ENCODE peak calls at places on chromosomes 1 and 21, in ten cellular contexts. One of them, this sample, is unnamed.

GRCh38 chr21:25772680-25773079 is 37.9 kb downstream of the GABPA start:
- DNase-seq in stimulated activated CD4-positive, alpha-beta T cell treated with anti-CD3 and anti-CD28 coated beads, Interleukin-15, amount 100 ng/mL, for 48 hours: no peak
- DNase-seq in KBM-7: peak; percentile 48
- DNase-seq in progenitor cell of endocrine pancreas: no peak
- DNase-seq in mesothelial cell of epicardium: no peak
- DNase-seq in adrenal gland: no peak
- DNase-seq in left colon: no peak
- DNase-seq in stomach: no peak
- DNase-seq in AG10803: no peak
- DNase-seq in astrocyte of the hippocampus: no peak
- DNase-seq in this sample: peak; percentile 12

GRCh38 chr1:39976732-39977131 is 21.8 kb downstream of the MFSD2A start:
- DNase-seq in stimulated activated CD4-positive, alpha-beta T cell treated with anti-CD3 and anti-CD28 coated beads, Interleukin-15, amount 100 ng/mL, for 48 hours: no peak
- DNase-seq in KBM-7: no peak
- DNase-seq in progenitor cell of endocrine pancreas: no peak
- DNase-seq in mesothelial cell of epicardium: no peak
- DNase-seq in adrenal gland: no peak
- DNase-seq in left colon: no peak
- DNase-seq in stomach: no peak
- DNase-seq in AG10803: no peak
- DNase-seq in astrocyte of the hippocampus: peak; percentile 52
- DNase-seq in this sample: no peak

GRCh38 chr1:220761688-220762427 is 13.7 kb downstream of the MTARC2 start:
- DNase-seq in stimulated activated CD4-positive, alpha-beta T cell treated with anti-CD3 and anti-CD28 coated beads, Interleukin-15, amount 100 ng/mL, for 48 hours: no peak
- DNase-seq in KBM-7: no peak
- DNase-seq in progenitor cell of endocrine pancreas: no peak
- DNase-seq in mesothelial cell of epicardium: no peak
- DNase-seq in adrenal gland: no peak
- DNase-seq in left colon: peak; percentile 71
- DNase-seq in stomach: peak; percentile 83
- DNase-seq in AG10803: no peak
- DNase-seq in astrocyte of the hippocampus: no peak
- DNase-seq in this sample: no peak

GRCh38 chr1:101247404-101248287 is 10.8 kb downstream of the S1PR1 start:
- DNase-seq in stimulated activated CD4-positive, alpha-beta T cell treated with anti-CD3 and anti-CD28 coated beads, Interleukin-15, amount 100 ng/mL, for 48 hours: no peak
- DNase-seq in KBM-7: no peak
- DNase-seq in progenitor cell of endocrine pancreas: no peak
- DNase-seq in mesothelial cell of epicardium: no peak
- DNase-seq in adrenal gland: no peak
- DNase-seq in left colon: no peak
- DNase-seq in stomach: no peak
- DNase-seq in AG10803: no peak
- DNase-seq in astrocyte of the hippocampus: no peak
- DNase-seq in this sample: no peak

GRCh38 chr1:145985502-145986439 is 10.6 kb downstream of the TXNIP start:
- DNase-seq in stimulated activated CD4-positive, alpha-beta T cell treated with anti-CD3 and anti-CD28 coated beads, Interleukin-15, amount 100 ng/mL, for 48 hours: no peak
- DNase-seq in KBM-7: peak; percentile 91
- DNase-seq in progenitor cell of endocrine pancreas: no peak
- DNase-seq in mesothelial cell of epicardium: no peak
- DNase-seq in adrenal gland: peak; percentile 79
- DNase-seq in left colon: peak; percentile 51
- DNase-seq in stomach: peak; percentile 52
- DNase-seq in AG10803: peak; percentile 83
- DNase-seq in astrocyte of the hippocampus: peak; percentile 64
- DNase-seq in this sample: no peak

GRCh38 chr1:211653907-211654553 is 21.4 kb downstream of the NEK2 start:
- DNase-seq in stimulated activated CD4-positive, alpha-beta T cell treated with anti-CD3 and anti-CD28 coated beads, Interleukin-15, amount 100 ng/mL, for 48 hours: no peak
- DNase-seq in KBM-7: no peak
- DNase-seq in progenitor cell of endocrine pancreas: no peak
- DNase-seq in mesothelial cell of epicardium: no peak
- DNase-seq in adrenal gland: no peak
- DNase-seq in left colon: no peak
- DNase-seq in stomach: no peak
- DNase-seq in AG10803: peak; percentile 58
- DNase-seq in astrocyte of the hippocampus: no peak
- DNase-seq in this sample: no peak

GRCh38 chr1:64962447-64962846 is 3.9 kb downstream of the JAK1 start:
- DNase-seq in stimulated activated CD4-positive, alpha-beta T cell treated with anti-CD3 and anti-CD28 coated beads, Interleukin-15, amount 100 ng/mL, for 48 hours: no peak
- DNase-seq in KBM-7: peak; percentile 78
- DNase-seq in progenitor cell of endocrine pancreas: no peak
- DNase-seq in mesothelial cell of epicardium: no peak
- DNase-seq in adrenal gland: no peak
- DNase-seq in left colon: peak; percentile 24
- DNase-seq in stomach: no peak
- DNase-seq in AG10803: no peak
- DNase-seq in astrocyte of the hippocampus: no peak
- DNase-seq in this sample: no peak

GRCh38 chr1:84379128-84379527 is 19.2 kb upstream of the DNASE2B start:
- DNase-seq in stimulated activated CD4-positive, alpha-beta T cell treated with anti-CD3 and anti-CD28 coated beads, Interleukin-15, amount 100 ng/mL, for 48 hours: no peak
- DNase-seq in KBM-7: no peak
- DNase-seq in progenitor cell of endocrine pancreas: no peak
- DNase-seq in mesothelial cell of epicardium: no peak
- DNase-seq in adrenal gland: peak; percentile 18
- DNase-seq in left colon: no peak
- DNase-seq in stomach: no peak
- DNase-seq in AG10803: peak; percentile 66
- DNase-seq in astrocyte of the hippocampus: peak; percentile 64
- DNase-seq in this sample: no peak

GRCh38 chr1:77954521-77954920 is 24.4 kb downstream of the FUBP1 start:
- DNase-seq in stimulated activated CD4-positive, alpha-beta T cell treated with anti-CD3 and anti-CD28 coated beads, Interleukin-15, amount 100 ng/mL, for 48 hours: no peak
- DNase-seq in KBM-7: no peak
- DNase-seq in progenitor cell of endocrine pancreas: no peak
- DNase-seq in mesothelial cell of epicardium: no peak
- DNase-seq in adrenal gland: no peak
- DNase-seq in left colon: no peak
- DNase-seq in stomach: no peak
- DNase-seq in AG10803: no peak
- DNase-seq in astrocyte of the hippocampus: no peak
- DNase-seq in this sample: no peak

GRCh38 chr1:42793824-42794223 is 9.0 kb downstream of the TMEM269 start:
- DNase-seq in stimulated activated CD4-positive, alpha-beta T cell treated with anti-CD3 and anti-CD28 coated beads, Interleukin-15, amount 100 ng/mL, for 48 hours: no peak
- DNase-seq in KBM-7: no peak
- DNase-seq in progenitor cell of endocrine pancreas: no peak
- DNase-seq in mesothelial cell of epicardium: no peak
- DNase-seq in adrenal gland: no peak
- DNase-seq in left colon: no peak
- DNase-seq in stomach: no peak
- DNase-seq in AG10803: no peak
- DNase-seq in astrocyte of the hippocampus: no peak
- DNase-seq in this sample: no peak

GRCh38 chr1:12184008-12184681 is 17.4 kb downstream of the TNFRSF1B start:
- DNase-seq in stimulated activated CD4-positive, alpha-beta T cell treated with anti-CD3 and anti-CD28 coated beads, Interleukin-15, amount 100 ng/mL, for 48 hours: no peak
- DNase-seq in KBM-7: peak; percentile 89
- DNase-seq in progenitor cell of endocrine pancreas: no peak
- DNase-seq in mesothelial cell of epicardium: no peak
- DNase-seq in adrenal gland: peak; percentile 72
- DNase-seq in left colon: peak; percentile 58
- DNase-seq in stomach: peak; percentile 56
- DNase-seq in AG10803: peak; percentile 83
- DNase-seq in astrocyte of the hippocampus: peak; percentile 88
- DNase-seq in this sample: no peak

GRCh38 chr1:32683397-32683796 is 19.2 kb downstream of the SYNC start:
- DNase-seq in stimulated activated CD4-positive, alpha-beta T cell treated with anti-CD3 and anti-CD28 coated beads, Interleukin-15, amount 100 ng/mL, for 48 hours: no peak
- DNase-seq in KBM-7: no peak
- DNase-seq in progenitor cell of endocrine pancreas: no peak
- DNase-seq in mesothelial cell of epicardium: no peak
- DNase-seq in adrenal gland: no peak
- DNase-seq in left colon: no peak
- DNase-seq in stomach: no peak
- DNase-seq in AG10803: no peak
- DNase-seq in astrocyte of the hippocampus: no peak
- DNase-seq in this sample: no peak

GRCh38 chr1:110515896-110516295 is 3.1 kb downstream of the KCNA10 start:
- DNase-seq in stimulated activated CD4-positive, alpha-beta T cell treated with anti-CD3 and anti-CD28 coated beads, Interleukin-15, amount 100 ng/mL, for 48 hours: no peak
- DNase-seq in KBM-7: no peak
- DNase-seq in progenitor cell of endocrine pancreas: no peak
- DNase-seq in mesothelial cell of epicardium: no peak
- DNase-seq in adrenal gland: no peak
- DNase-seq in left colon: no peak
- DNase-seq in stomach: no peak
- DNase-seq in AG10803: no peak
- DNase-seq in astrocyte of the hippocampus: no peak
- DNase-seq in this sample: no peak

GRCh38 chr1:10714337-10715114 is 81.9 kb downstream of the CASZ1 start:
- DNase-seq in stimulated activated CD4-positive, alpha-beta T cell treated with anti-CD3 and anti-CD28 coated beads, Interleukin-15, amount 100 ng/mL, for 48 hours: no peak
- DNase-seq in KBM-7: no peak
- DNase-seq in progenitor cell of endocrine pancreas: no peak
- DNase-seq in mesothelial cell of epicardium: no peak
- DNase-seq in adrenal gland: no peak
- DNase-seq in left colon: no peak
- DNase-seq in stomach: peak; percentile 88
- DNase-seq in AG10803: no peak
- DNase-seq in astrocyte of the hippocampus: peak; percentile 92
- DNase-seq in this sample: no peak

GRCh38 chr1:33338495-33339211 is 17.8 kb upstream of the A3GALT2 start:
- DNase-seq in stimulated activated CD4-positive, alpha-beta T cell treated with anti-CD3 and anti-CD28 coated beads, Interleukin-15, amount 100 ng/mL, for 48 hours: no peak
- DNase-seq in KBM-7: peak; percentile 46
- DNase-seq in progenitor cell of endocrine pancreas: no peak
- DNase-seq in mesothelial cell of epicardium: no peak
- DNase-seq in adrenal gland: peak; percentile 50
- DNase-seq in left colon: no peak
- DNase-seq in stomach: peak; percentile 65
- DNase-seq in AG10803: peak; percentile 96
- DNase-seq in astrocyte of the hippocampus: peak; percentile 73
- DNase-seq in this sample: no peak

GRCh38 chr1:228282329-228283042 is 74.6 kb downstream of the OBSCN start:
- DNase-seq in stimulated activated CD4-positive, alpha-beta T cell treated with anti-CD3 and anti-CD28 coated beads, Interleukin-15, amount 100 ng/mL, for 48 hours: no peak
- DNase-seq in KBM-7: no peak
- DNase-seq in progenitor cell of endocrine pancreas: no peak
- DNase-seq in mesothelial cell of epicardium: no peak
- DNase-seq in adrenal gland: peak; percentile 42
- DNase-seq in left colon: no peak
- DNase-seq in stomach: peak; percentile 24
- DNase-seq in AG10803: no peak
- DNase-seq in astrocyte of the hippocampus: peak; percentile 59
- DNase-seq in this sample: no peak

GRCh38 chr1:183023146-183023600 is at the start of gene LAMC1:
- DNase-seq in stimulated activated CD4-positive, alpha-beta T cell treated with anti-CD3 and anti-CD28 coated beads, Interleukin-15, amount 100 ng/mL, for 48 hours: no peak
- DNase-seq in KBM-7: peak; percentile 78
- DNase-seq in progenitor cell of endocrine pancreas: peak; percentile 83
- DNase-seq in mesothelial cell of epicardium: peak; percentile 86
- DNase-seq in adrenal gland: peak; percentile 62
- DNase-seq in left colon: peak; percentile 66
- DNase-seq in stomach: peak; percentile 61
- DNase-seq in AG10803: peak; percentile 82
- DNase-seq in astrocyte of the hippocampus: peak; percentile 95
- DNase-seq in this sample: peak; percentile 80

GRCh38 chr1:50699795-50700194 is 260.3 kb downstream of the FAF1 start:
- DNase-seq in stimulated activated CD4-positive, alpha-beta T cell treated with anti-CD3 and anti-CD28 coated beads, Interleukin-15, amount 100 ng/mL, for 48 hours: no peak
- DNase-seq in KBM-7: no peak
- DNase-seq in progenitor cell of endocrine pancreas: no peak
- DNase-seq in mesothelial cell of epicardium: no peak
- DNase-seq in adrenal gland: no peak
- DNase-seq in left colon: no peak
- DNase-seq in stomach: no peak
- DNase-seq in AG10803: no peak
- DNase-seq in astrocyte of the hippocampus: no peak
- DNase-seq in this sample: peak; percentile 84

GRCh38 chr1:207698822-207699483 is 52.9 kb upstream of the CD46 start:
- DNase-seq in stimulated activated CD4-positive, alpha-beta T cell treated with anti-CD3 and anti-CD28 coated beads, Interleukin-15, amount 100 ng/mL, for 48 hours: peak; percentile 18
- DNase-seq in KBM-7: peak; percentile 60
- DNase-seq in progenitor cell of endocrine pancreas: peak; percentile 17
- DNase-seq in mesothelial cell of epicardium: peak; percentile 49
- DNase-seq in adrenal gland: peak; percentile 54
- DNase-seq in left colon: peak; percentile 65
- DNase-seq in stomach: peak; percentile 62
- DNase-seq in AG10803: peak; percentile 57
- DNase-seq in astrocyte of the hippocampus: peak; percentile 66
- DNase-seq in this sample: peak; percentile 8

GRCh38 chr1:63723618-63724017 is 50.2 kb upstream of the ROR1 start:
- DNase-seq in stimulated activated CD4-positive, alpha-beta T cell treated with anti-CD3 and anti-CD28 coated beads, Interleukin-15, amount 100 ng/mL, for 48 hours: no peak
- DNase-seq in KBM-7: no peak
- DNase-seq in progenitor cell of endocrine pancreas: no peak
- DNase-seq in mesothelial cell of epicardium: no peak
- DNase-seq in adrenal gland: no peak
- DNase-seq in left colon: no peak
- DNase-seq in stomach: no peak
- DNase-seq in AG10803: no peak
- DNase-seq in astrocyte of the hippocampus: no peak
- DNase-seq in this sample: no peak

GRCh38 chr1:220741825-220742224 is 6.3 kb upstream of the MTARC2 start:
- DNase-seq in stimulated activated CD4-positive, alpha-beta T cell treated with anti-CD3 and anti-CD28 coated beads, Interleukin-15, amount 100 ng/mL, for 48 hours: no peak
- DNase-seq in KBM-7: no peak
- DNase-seq in progenitor cell of endocrine pancreas: no peak
- DNase-seq in mesothelial cell of epicardium: no peak
- DNase-seq in adrenal gland: no peak
- DNase-seq in left colon: no peak
- DNase-seq in stomach: no peak
- DNase-seq in AG10803: no peak
- DNase-seq in astrocyte of the hippocampus: no peak
- DNase-seq in this sample: no peak

GRCh38 chr1:73673980-73674379 is 524.0 kb downstream of the LRRIQ3 start:
- DNase-seq in stimulated activated CD4-positive, alpha-beta T cell treated with anti-CD3 and anti-CD28 coated beads, Interleukin-15, amount 100 ng/mL, for 48 hours: no peak
- DNase-seq in KBM-7: no peak
- DNase-seq in progenitor cell of endocrine pancreas: no peak
- DNase-seq in mesothelial cell of epicardium: no peak
- DNase-seq in adrenal gland: no peak
- DNase-seq in left colon: no peak
- DNase-seq in stomach: no peak
- DNase-seq in AG10803: peak; percentile 5
- DNase-seq in astrocyte of the hippocampus: peak; percentile 33
- DNase-seq in this sample: no peak